ENCODE peak calls at places on chromosomes 11 and 22, in ten cellular contexts. Y is PC-9, L is HCT116, B is H9, I is PC-3, E is SK-N-SH, Z is K562, T is GM12878, R is mammary epithelial cell, X is GM23338. O is an unnamed sample. For H4K20me1 and H3K79me2, the result is how much of the 10 kb centered on the place peaks cover.

GRCh38 chr11:2310786-2311455 is 9.1 kb downstream of the TSPAN32 start:
- DNase-seq in I (no peak), B (no peak), E (no peak), Y (no peak), R (no peak), Z (no peak), X (no peak), L (no peak), T (no peak), O (no peak)

GRCh38 chr11:94750319-94751215 is 17.6 kb upstream of the AMOTL1 start:
- DNase-seq in B (no peak), Z (peak), R (no peak), Y (no peak), T (no peak), L (no peak), I (peak), X (no peak), E (no peak), O (no peak)

GRCh38 chr11:61955031-61955415 is 4.9 kb downstream of the BEST1 start:
- DNase-seq in Z (no peak), B (peak), T (no peak), X (peak), L (no peak), R (peak), Y (no peak), I (no peak), E (no peak), O (peak)

GRCh38 chr11:128620306-128621175 is 33.2 kb upstream of the ETS1 start:
- DNase-seq in X (no peak), E (no peak), Y (no peak), I (no peak), T (no peak), Z (peak), L (no peak), B (no peak), R (no peak), O (no peak)

GRCh38 chr11:68546555-68546954 is 86.0 kb downstream of the PPP6R3 start:
- DNase-seq in I (peak), B (no peak), L (no peak), Z (peak), E (no peak), X (no peak), T (no peak), R (no peak), Y (no peak), O (no peak)

GRCh38 chr11:129785383-129786111 is 30.1 kb upstream of the TMEM45B start:
- DNase-seq in X (peak), I (peak), T (no peak), L (no peak), B (no peak), Y (no peak), Z (peak), R (peak), E (peak), O (no peak)

GRCh38 chr22:38504731-38505594 is 1.1 kb downstream of the DDX17 start:
- DNase-seq in E (peak), T (no peak), Z (peak), R (peak), I (no peak), X (peak), B (no peak), Y (peak), L (no peak), O (peak)

GRCh38 chr11:74870485-74870884 is 78.4 kb downstream of the XRRA1 start:
- DNase-seq in Y (no peak), X (peak), L (peak), I (peak), T (no peak), R (peak), B (no peak), E (peak), Z (peak), O (peak)

GRCh38 chr11:123307276-123307675 is 112.2 kb upstream of the CLMP start:
- DNase-seq in Z (no peak), L (no peak), I (no peak), B (no peak), R (no peak), E (no peak), Y (no peak), T (no peak), X (no peak), O (no peak)

GRCh38 chr11:118012083-118012669 is 26.0 kb downstream of the IL10RA start:
- DNase-seq in R (peak), Z (peak), E (no peak), I (peak), B (no peak), X (no peak), Y (peak), L (no peak), T (no peak), O (no peak)

GRCh38 chr11:84922836-84923235 is 704.3 kb downstream of the DLG2 start:
- DNase-seq in B (no peak), I (no peak), Z (no peak), E (no peak), X (no peak), Y (no peak), L (no peak), R (no peak), T (no peak), O (peak)

GRCh38 chr22:36026741-36027140 is 1.9 kb downstream of the RBFOX2 start:
- DNase-seq in I (peak), R (peak), Z (no peak), B (no peak), E (no peak), L (no peak), Y (peak), T (no peak), X (peak), O (no peak)

GRCh38 chr11:114066046-114066648 is 6.6 kb downstream of the ZBTB16 start:
- DNase-seq in T (no peak), Y (no peak), R (no peak), B (no peak), L (no peak), X (no peak), I (no peak), E (no peak), Z (no peak), O (no peak)

GRCh38 chr22:38036392-38037062 is 20.7 kb upstream of the PICK1 start:
- DNase-seq in T (no peak), R (no peak), I (no peak), B (no peak), X (no peak), Z (no peak), Y (no peak), L (no peak), E (no peak), O (no peak)

GRCh38 chr11:83713701-83714100 is 427.5 kb upstream of the CCDC90B start:
- DNase-seq in X (no peak), Z (no peak), B (no peak), I (no peak), R (no peak), E (no peak), Y (no peak), T (no peak), L (no peak), O (no peak)

GRCh38 chr11:2446590-2447252 is 1.9 kb downstream of the KCNQ1 start:
- DNase-seq in I (no peak), L (no peak), Z (no peak), Y (no peak), R (no peak), E (peak), X (no peak), B (no peak), T (no peak), O (no peak)

GRCh38 chr11:73259406-73260126 is 12.6 kb upstream of the P2RY6 start:
- DNase-seq in X (no peak), Z (no peak), I (no peak), Y (no peak), L (no peak), B (peak), R (no peak), T (no peak), E (no peak), O (no peak)

GRCh38 chr11:35937751-35938150 is 6.1 kb upstream of the LDLRAD3 start:
- DNase-seq in X (no peak), E (no peak), Y (no peak), I (no peak), Z (no peak), B (no peak), L (no peak), T (no peak), R (no peak), O (no peak)

GRCh38 chr11:103619480-103619879 is 417.0 kb upstream of the DDI1 start:
- DNase-seq in L (no peak), B (no peak), E (no peak), R (peak), I (peak), Z (no peak), T (no peak), X (no peak), Y (no peak), O (no peak)

GRCh38 chr22:24164243-24164642 is 17.0 kb upstream of the SUSD2 start:
- DNase-seq in I (no peak), E (no peak), R (no peak), L (no peak), Y (no peak), X (no peak), Z (no peak), B (no peak), T (no peak), O (no peak)

GRCh38 chr11:116454020-116454645 is 318.7 kb downstream of the BUD13 start:
- DNase-seq in E (peak), I (peak), L (no peak), B (peak), T (no peak), R (peak), Z (peak), Y (peak), X (peak), O (peak)

GRCh38 chr11:59918987-59919589 is 19.1 kb upstream of the OOSP1 start:
- DNase-seq in E (peak), T (no peak), I (peak), B (no peak), Y (peak), L (peak), R (peak), X (peak), Z (peak), O (peak)

GRCh38 chr11:62443390-62444201 is 24.8 kb downstream of the SCGB1A1 start:
- DNase-seq in X (no peak), R (no peak), Z (no peak), B (no peak), T (no peak), L (no peak), E (peak), Y (no peak), I (no peak), O (no peak)

GRCh38 chr11:61828629-61829407 is 718 bp downstream of the FADS2 start:
- DNase-seq in Z (no peak), Y (peak), L (no peak), R (peak), T (no peak), E (peak), B (peak), X (peak), I (peak), O (peak)

GRCh38 chr11:105202844-105203548 is 63.4 kb upstream of the CARD18 start:
- DNase-seq in Z (no peak), R (no peak), B (no peak), X (no peak), I (peak), T (no peak), Y (no peak), L (peak), E (no peak), O (no peak)

GRCh38 chr11:114738954-114739353 is 60.6 kb downstream of the NXPE2 start:
- DNase-seq in I (peak), L (peak), B (peak), T (no peak), E (peak), X (peak), R (peak), Y (peak), Z (peak), O (peak)

DNA sequence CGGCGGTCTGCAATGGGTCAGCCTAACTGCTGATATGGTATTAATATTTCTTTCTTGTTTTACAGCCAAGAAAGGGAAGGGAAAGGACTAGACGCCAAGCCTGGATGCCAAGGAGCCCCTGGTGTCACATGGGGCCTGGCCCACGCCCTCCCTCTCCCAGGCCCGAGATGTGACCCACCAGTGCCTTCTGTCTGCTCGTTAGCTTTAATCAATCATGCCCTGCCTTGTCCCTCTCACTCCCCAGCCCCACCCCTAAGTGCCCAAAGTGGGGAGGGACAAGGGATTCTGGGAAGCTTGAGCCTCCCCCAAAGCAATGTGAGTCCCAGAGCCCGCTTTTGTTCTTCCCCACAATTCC is 1.9 kb downstream of the MDK start:
- DNase-seq in B (no peak), Y (no peak), R (no peak), X (no peak), L (no peak), Z (no peak), E (no peak), I (no peak), T (no peak), O (no peak)
- TF ChIP-seq CTCF in B (no peak), Y (peak), R (no peak), X (no peak), L (no peak), Z (peak), E (no peak), I (no peak), T (no peak), O (no peak)

GRCh38 chr11:100978442-100978841 is 151.2 kb downstream of the PGR start:
- DNase-seq in T (no peak), Y (no peak), E (no peak), R (no peak), B (peak), L (no peak), I (no peak), X (peak), Z (no peak), O (peak)
- H4K20me1 ChIP-seq in T (under half), Y (under half), E (under half), R (under half), B (under half), L (under half), I (under half), X (under half), Z (under half), O (under half)

DNA sequence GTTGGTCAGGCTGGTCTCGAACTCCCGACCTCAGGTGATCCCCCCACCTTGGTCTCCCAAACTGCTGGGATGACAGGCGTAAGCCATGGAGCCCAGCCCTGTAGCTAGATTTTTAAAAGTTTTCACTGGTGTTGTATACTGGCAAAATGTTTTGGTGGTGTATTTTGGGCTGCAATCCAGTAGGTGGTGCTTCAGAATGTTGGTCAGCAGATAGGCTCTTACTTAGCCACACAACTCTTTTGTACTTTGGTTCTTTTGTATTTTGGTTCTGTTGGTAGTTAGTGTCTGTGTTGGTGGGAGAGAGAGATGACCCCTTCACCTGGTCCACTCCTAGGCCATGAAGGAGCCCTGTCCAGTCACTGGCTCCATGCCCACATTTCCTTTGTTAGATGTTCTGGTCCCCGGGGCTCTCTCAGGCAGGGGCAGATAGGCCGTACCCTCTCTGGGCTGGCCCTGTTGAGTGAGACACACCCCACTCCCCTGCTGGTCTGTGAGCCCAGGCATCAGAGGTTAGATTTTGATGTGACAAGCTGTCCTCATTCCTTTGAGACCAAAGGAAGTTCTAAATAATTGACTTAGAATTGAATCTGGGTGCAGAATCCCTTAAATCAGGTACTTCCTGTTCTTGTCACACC is 123.8 kb downstream of the DDX10 start:
- DNase-seq in R (peak), Z (peak), B (peak), Y (no peak), I (peak), L (peak), X (peak), E (no peak), T (no peak), O (peak)
- H3K79me2 ChIP-seq in R (half or more), Z (under half), B (under half), Y (under half), I (half or more), L (half or more), X (half or more), E (half or more), T (under half), O (under half)

GRCh38 chr22:43783777-43784176 is 28.3 kb downstream of the EFCAB6 start:
- DNase-seq in Y (no peak), L (peak), X (peak), E (no peak), I (peak), R (no peak), Z (no peak), T (no peak), B (no peak), O (no peak)
- TF ChIP-seq CTCF in Y (peak), L (peak), X (peak), E (no peak), I (peak), R (peak), Z (no peak), T (no peak), B (peak), O (peak)

GRCh38 chr11:34063061-34063795 is 11.7 kb downstream of the CAPRIN1 start:
- DNase-seq in L (no peak), E (peak), X (peak), B (no peak), I (no peak), T (no peak), Y (no peak), Z (no peak), R (no peak), O (no peak)
- H4K20me1 ChIP-seq in L (under half), E (half or more), X (half or more), B (under half), I (half or more), T (under half), Y (half or more), Z (under half), R (under half), O (half or more)

GRCh38 chr11:33733978-33734377 is 2.2 kb downstream of the CD59 start:
- DNase-seq in X (no peak), Y (no peak), R (peak), I (no peak), E (no peak), L (no peak), T (no peak), B (no peak), Z (no peak), O (no peak)

GRCh38 chr11:33736148-33736809 is at the start of gene CD59:
- DNase-seq in X (peak), T (peak), I (peak), B (peak), L (peak), Y (peak), E (peak), Z (peak), R (peak), O (peak)

GRCh38 chr11:33735166-33735425 is 1.1 kb downstream of the CD59 start:
- DNase-seq in B (no peak), L (no peak), E (no peak), T (no peak), R (no peak), Z (peak), I (no peak), X (peak), Y (no peak), O (peak)

GRCh38 chr11:33735426-33736147 is 636 bp downstream of the CD59 start:
- DNase-seq in X (peak), I (no peak), Y (no peak), B (no peak), E (peak), T (peak), R (peak), Z (peak), L (no peak), O (peak)

DNA sequence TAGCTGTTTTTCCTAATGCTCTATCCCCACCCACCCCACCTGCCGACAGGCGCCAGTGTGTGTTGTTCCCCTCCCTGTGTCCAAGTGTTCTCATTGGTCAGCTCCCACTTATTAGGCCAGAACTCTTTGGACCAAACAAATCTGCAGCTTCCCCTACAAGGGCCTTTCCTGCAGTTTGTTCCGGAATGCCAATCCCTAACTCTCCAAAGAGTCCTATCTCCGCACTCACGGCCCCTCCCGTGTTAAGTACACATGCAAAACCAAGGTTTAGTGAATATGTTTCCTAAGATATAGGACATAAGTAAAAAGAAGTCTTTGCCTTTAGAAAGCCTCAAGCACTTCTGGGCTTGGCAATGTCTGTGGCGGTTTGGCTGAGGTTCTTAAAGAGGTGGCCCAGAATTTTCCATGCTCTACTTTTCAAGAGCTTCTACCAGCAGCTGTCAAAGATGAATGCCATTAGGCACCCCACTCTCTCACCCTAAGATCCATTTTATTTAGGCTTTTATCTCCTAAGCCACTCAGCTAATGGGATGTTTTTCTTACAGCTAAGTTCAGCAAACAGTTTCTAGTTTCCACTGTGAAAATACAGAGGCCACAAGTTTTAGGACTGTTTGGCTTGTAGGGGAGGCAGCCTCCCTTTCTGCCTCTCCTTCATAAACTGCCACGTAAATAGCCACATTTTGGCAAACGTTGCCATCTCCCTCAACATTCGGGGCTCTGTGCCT is 1.6 kb downstream of the CD59 start:
- DNase-seq in E (no peak), X (no peak), Z (peak), I (peak), L (no peak), R (peak), Y (no peak), T (no peak), B (no peak), O (no peak)
- H3K79me2 ChIP-seq in E (half or more), X (half or more), Z (half or more), I (half or more), L (half or more), R (half or more), Y (half or more), T (half or more), B (under half), O (under half)

GRCh38 chr11:27124514-27125264 is 84.1 kb downstream of the BBOX1 start:
- DNase-seq in R (peak), L (no peak), Z (no peak), I (no peak), T (no peak), B (no peak), Y (no peak), X (no peak), E (no peak), O (no peak)
- TF ChIP-seq CTCF in R (peak), L (no peak), Z (no peak), I (peak), T (no peak), B (peak), Y (no peak), X (peak), E (peak), O (no peak)

GRCh38 chr22:46830001-46830715 is 67.7 kb downstream of the TBC1D22A start:
- DNase-seq in B (no peak), I (peak), Y (peak), Z (no peak), R (peak), E (peak), T (no peak), L (no peak), X (no peak), O (no peak)

GRCh38 chr22:46835693-46836092 is 73.2 kb downstream of the TBC1D22A start:
- DNase-seq in E (no peak), Z (no peak), R (no peak), B (no peak), I (no peak), T (no peak), L (no peak), X (no peak), Y (no peak), O (no peak)

GRCh38 chr22:46835288-46835687 is 72.8 kb downstream of the TBC1D22A start:
- DNase-seq in R (no peak), I (no peak), L (no peak), Y (no peak), X (no peak), Z (no peak), E (no peak), B (no peak), T (no peak), O (no peak)

GRCh38 chr22:46830841-46831240 is 68.4 kb downstream of the TBC1D22A start:
- DNase-seq in Y (no peak), R (no peak), Z (no peak), E (no peak), B (no peak), T (no peak), L (no peak), I (peak), X (no peak), O (no peak)

GRCh38 chr22:46833228-46833627 is 70.8 kb downstream of the TBC1D22A start:
- DNase-seq in X (peak), E (no peak), Y (no peak), T (no peak), B (peak), I (no peak), L (peak), R (peak), Z (peak), O (peak)
- H4K20me1 ChIP-seq in X (under half), E (under half), Y (under half), T (under half), B (under half), I (under half), L (under half), R (under half), Z (under half), O (under half)

DNA sequence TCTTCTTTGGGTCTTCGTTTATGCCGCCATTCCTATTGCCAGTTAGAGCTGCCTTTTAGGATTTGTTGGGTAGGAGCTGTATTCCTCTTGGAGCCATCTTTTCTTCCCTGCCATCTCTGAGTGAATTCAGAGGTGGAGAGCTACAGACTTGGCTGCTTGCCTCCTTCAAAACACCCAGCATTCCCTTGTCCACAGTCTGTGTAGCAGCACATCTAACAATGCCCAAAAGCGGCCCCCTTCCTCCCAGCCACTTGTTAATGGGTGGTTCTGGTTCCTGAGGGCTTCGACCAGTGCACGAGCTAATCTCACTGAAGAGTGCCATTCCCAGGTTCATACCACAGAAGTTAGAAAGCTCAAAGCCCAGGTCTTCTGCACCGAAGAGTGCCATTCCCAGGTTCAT is 37.7 kb downstream of the MARK2 start:
- DNase-seq in T (no peak), I (no peak), B (no peak), R (no peak), Z (no peak), X (no peak), L (no peak), E (no peak), Y (no peak), O (no peak)
- H3K79me2 ChIP-seq in T (under half), I (half or more), B (under half), R (half or more), Z (half or more), X (half or more), L (half or more), E (half or more), Y (half or more), O (half or more)